ENCODE peak calls at places on chromosomes 16 and 17, in six cellular contexts. X is adipocyte, D is GM23338, A is NCI-H187, Q is globus pallidus, U is T-helper 1 cell. E is an unnamed sample.

GRCh38 chr17:73400915-73401545 is 89.2 kb upstream of the CDC42EP4 start:
- DNase-seq in X (no peak), D (no peak), A (no peak), Q (no peak), U (no peak), E (no peak)

GRCh38 chr17:55496094-55496881 is 15.0 kb downstream of the SMIM36 start:
- DNase-seq in X (peak; percentile 48), D (no peak), A (no peak), Q (no peak), U (no peak), E (peak; percentile 54)

GRCh38 chr17:12521416-12521815 is 144.3 kb upstream of the MYOCD start:
- DNase-seq in X (no peak), D (no peak), A (no peak), Q (no peak), U (no peak), E (no peak)

GRCh38 chr16:74578433-74578832 is 28.5 kb downstream of the GLG1 start:
- DNase-seq in X (no peak), D (no peak), A (no peak), Q (no peak), U (no peak), E (no peak)

GRCh38 chr16:84042879-84043485 is 387 bp upstream of the SLC38A8 start:
- DNase-seq in X (no peak), D (peak; percentile 60), A (peak; percentile 68), Q (no peak), U (no peak), E (peak; percentile 44)

GRCh38 chr17:56358651-56359050 is 205.4 kb downstream of the ANKFN1 start:
- DNase-seq in X (no peak), D (no peak), A (no peak), Q (no peak), U (no peak), E (no peak)

GRCh38 chr17:1966274-1967086 is 58.7 kb downstream of the RTN4RL1 start:
- DNase-seq in X (peak; percentile 14), D (no peak), A (no peak), Q (no peak), U (no peak), E (no peak)

GRCh38 chr17:62892870-62893338 is 73.1 kb upstream of the TANC2 start:
- DNase-seq in X (peak; percentile 74), D (peak; percentile 40), A (no peak), Q (peak; percentile 60), U (no peak), E (peak; percentile 72)

GRCh38 chr16:72317378-72317777 is 145.4 kb upstream of the PMFBP1 start:
- DNase-seq in X (no peak), D (no peak), A (no peak), Q (no peak), U (no peak), E (no peak)